ENCODE peak calls at places on chromosomes 2 and 18, in ten cellular contexts. B is cerebellar cortex; A is NAMALWA; E is AG08395; P is fibroblast of lung; M is neural progenitor cell; C is NCI-H1694 treated with DMSO at 0.1 percent for 48 hours; K is stimulated activated CD4-positive, alpha-beta T cell treated with anti-CD3 and anti-CD28 coated beads, Interleukin-1b, Interleukin-23, amount 100 ng/mL, for 1 hour; R is AML-193; F is activated CD8-positive, alpha-beta memory T cell treated with anti-CD3 and anti-CD28 coated beads for 24 hours. H is an unnamed sample.

GRCh38 chr2:179031731-179032408 is 18.1 kb downstream of the CCDC141 start:
- DNase-seq in C (no peak), P (no peak), R (no peak), B (no peak), M (peak; percentile 31), E (no peak), K (no peak), A (peak; percentile 59), F (peak; percentile 79), H (peak; percentile 74)

GRCh38 chr18:12043811-12044210 is 49.8 kb upstream of the ANKRD62 start:
- DNase-seq in A (no peak), B (no peak), F (no peak), C (no peak), R (no peak), K (no peak), E (no peak), P (no peak), M (no peak), H (no peak)

GRCh38 chr2:47225061-47225783 is 70.1 kb upstream of the STPG4 start:
- DNase-seq in A (no peak), C (peak; percentile 91), M (no peak), F (no peak), R (no peak), P (peak; percentile 90), B (no peak), K (no peak), E (peak; percentile 79), H (no peak)

GRCh38 chr2:128306931-128307460 is 11.7 kb downstream of the HS6ST1 start:
- DNase-seq in C (no peak), E (no peak), K (no peak), P (no peak), M (no peak), F (no peak), R (no peak), A (no peak), B (no peak), H (no peak)

GRCh38 chr2:101740555-101740964 is 43.1 kb downstream of the MAP4K4 start:
- DNase-seq in P (no peak), M (no peak), F (no peak), E (no peak), B (no peak), K (no peak), A (no peak), R (no peak), C (no peak), H (peak; percentile 37)

GRCh38 chr2:84991404-84992151 is 20.6 kb downstream of the KCMF1 start:
- DNase-seq in B (no peak), P (peak; percentile 83), M (no peak), R (no peak), F (no peak), E (peak; percentile 75), A (no peak), K (no peak), C (no peak), H (no peak)

GRCh38 chr2:3261511-3261910 is 116.1 kb downstream of the EIPR1 start:
- DNase-seq in M (no peak), P (no peak), K (no peak), R (no peak), C (no peak), F (no peak), E (no peak), B (no peak), A (no peak), H (no peak)

GRCh38 chr2:9965119-9965822 is 13.8 kb downstream of the GRHL1 start:
- DNase-seq in K (no peak), M (no peak), R (no peak), B (no peak), P (no peak), A (no peak), F (no peak), C (no peak), E (no peak), H (no peak)

GRCh38 chr2:174071321-174071720 is 106.1 kb upstream of the SP3 start:
- DNase-seq in B (no peak), K (no peak), P (no peak), R (no peak), F (no peak), C (no peak), E (no peak), M (no peak), A (no peak), H (no peak)

GRCh38 chr18:53797998-53798397 is 426.5 kb downstream of the MBD2 start:
- DNase-seq in C (no peak), R (no peak), K (no peak), E (no peak), F (no peak), A (no peak), P (no peak), B (no peak), M (no peak), H (no peak)

GRCh38 chr2:61853848-61854434 is at the start of gene FAM161A:
- DNase-seq in B (peak; percentile 89), A (peak; percentile 82), K (peak; percentile 42), R (peak; percentile 66), P (peak; percentile 79), F (peak; percentile 92), C (peak; percentile 72), M (peak; percentile 96), E (peak; percentile 85), H (peak; percentile 76)

GRCh38 chr2:29518010-29518409 is 402.8 kb downstream of the CLIP4 start:
- DNase-seq in P (peak; percentile 76), A (no peak), R (no peak), E (no peak), F (no peak), C (no peak), B (no peak), K (no peak), M (no peak), H (no peak)

GRCh38 chr2:127041259-127041970 is 65.5 kb downstream of the BIN1 start:
- DNase-seq in A (no peak), E (no peak), K (no peak), P (no peak), B (peak; percentile 40), M (no peak), R (no peak), C (no peak), F (peak; percentile 37), H (no peak)

GRCh38 chr2:11030909-11031308 is 119.2 kb downstream of the KCNF1 start:
- DNase-seq in C (no peak), K (no peak), M (no peak), R (no peak), E (no peak), F (no peak), P (no peak), A (no peak), B (no peak), H (no peak)

GRCh38 chr2:227482638-227483340 is 10.8 kb downstream of the AGFG1 start:
- DNase-seq in A (peak; percentile 55), B (peak; percentile 51), M (no peak), R (peak; percentile 49), P (peak; percentile 42), F (no peak), E (peak; percentile 54), C (no peak), K (no peak), H (peak; percentile 33)

GRCh38 chr2:56749152-56749752 is 565.5 kb downstream of the CCDC85A start:
- DNase-seq in E (peak; percentile 40), A (peak; percentile 56), C (peak; percentile 64), B (peak; percentile 71), K (no peak), M (peak; percentile 34), R (peak; percentile 28), P (peak; percentile 50), F (no peak), H (peak; percentile 44)

GRCh38 chr2:108305901-108306300 is 17.2 kb downstream of the SULT1C2 start:
- DNase-seq in K (no peak), A (no peak), M (no peak), C (no peak), B (no peak), P (peak; percentile 55), R (no peak), F (no peak), E (no peak), H (no peak)

GRCh38 chr2:212958757-212959295 is 192.6 kb downstream of the IKZF2 start:
- DNase-seq in F (no peak), P (peak; percentile 41), K (no peak), M (no peak), A (no peak), R (no peak), C (no peak), B (no peak), E (peak; percentile 12), H (no peak)

GRCh38 chr18:25590456-25590855 is 238.5 kb upstream of the ZNF521 start:
- DNase-seq in P (no peak), F (no peak), E (no peak), C (no peak), B (no peak), R (no peak), M (no peak), A (no peak), K (no peak), H (no peak)